ENCODE peak calls at places on chromosomes 7 and 10, in five cellular contexts. N is OCI-LY7, J is HCT116, P is GM23338, O is SK-N-SH. D is an unnamed sample.
A peak's percentile ranks its signal among the peaks of the same experiment; 100 is the strongest.

GRCh38 chr7:134632937-134633540 is 13.6 kb upstream of the BPGM start:
- DNase-seq in N (peak; percentile 61), J (peak; percentile 51), P (peak; percentile 76), O (peak; percentile 34), D (peak; percentile 45)

GRCh38 chr10:86942441-86943315 is 14.7 kb downstream of the MMRN2 start:
- DNase-seq in N (no peak), J (no peak), P (peak; percentile 77), O (no peak), D (no peak)

GRCh38 chr7:36506820-36507219 is 117.2 kb downstream of the ANLN start:
- DNase-seq in N (no peak), J (peak; percentile 23), P (no peak), O (no peak), D (no peak)

GRCh38 chr7:136064098-136064497 is 86.9 kb upstream of the MTPN start:
- DNase-seq in N (no peak), J (no peak), P (no peak), O (no peak), D (no peak)

GRCh38 chr7:53800746-53801145 is 741.4 kb upstream of the VSTM2A start:
- DNase-seq in N (no peak), J (no peak), P (no peak), O (no peak), D (no peak)

GRCh38 chr10:11775412-11775811 is 33.2 kb downstream of the ECHDC3 start:
- DNase-seq in N (no peak), J (no peak), P (no peak), O (no peak), D (no peak)

GRCh38 chr7:395643-396042 is 105.7 kb downstream of the FOXL3 start:
- DNase-seq in N (no peak), J (no peak), P (no peak), O (no peak), D (no peak)

GRCh38 chr10:126729314-126729871 is 58.9 kb upstream of the C10orf90 start:
- DNase-seq in N (no peak), J (no peak), P (peak; percentile 2), O (no peak), D (no peak)

GRCh38 chr10:31604141-31604540 is 285.1 kb downstream of the ZEB1 start:
- DNase-seq in N (no peak), J (no peak), P (peak; percentile 24), O (no peak), D (peak; percentile 21)

GRCh38 chr7:121081327-121081936 is 92.9 kb downstream of the CPED1 start:
- DNase-seq in N (peak; percentile 51), J (peak; percentile 44), P (peak; percentile 70), O (peak; percentile 45), D (peak; percentile 60)

GRCh38 chr10:72639441-72639873 is 13.6 kb upstream of the MICU1 start:
- DNase-seq in N (no peak), J (no peak), P (no peak), O (no peak), D (no peak)

GRCh38 chr7:137169282-137169698 is 174.2 kb downstream of the PTN start:
- DNase-seq in N (peak; percentile 3), J (no peak), P (peak; percentile 88), O (peak; percentile 83), D (peak; percentile 85)

GRCh38 chr7:136339464-136339863 is 362.3 kb upstream of the MTPN start:
- DNase-seq in N (no peak), J (no peak), P (no peak), O (no peak), D (no peak)

GRCh38 chr10:69929575-69929974 is 123.1 kb upstream of the MACROH2A2 start:
- DNase-seq in N (no peak), J (no peak), P (peak; percentile 36), O (no peak), D (no peak)

GRCh38 chr7:38798552-38799267 is 110.3 kb downstream of the VPS41 start:
- DNase-seq in N (no peak), J (no peak), P (peak; percentile 91), O (no peak), D (no peak)

GRCh38 chr10:60846173-60846572 is 67.9 kb downstream of the CDK1 start:
- DNase-seq in N (no peak), J (peak; percentile 15), P (peak; percentile 35), O (no peak), D (no peak)

GRCh38 chr10:44333511-44333910 is 51.4 kb downstream of the CXCL12 start:
- DNase-seq in N (no peak), J (no peak), P (no peak), O (no peak), D (no peak)

GRCh38 chr7:137006293-137006692 is 137.8 kb downstream of the CHRM2 start:
- DNase-seq in N (no peak), J (no peak), P (no peak), O (no peak), D (no peak)

GRCh38 chr7:98619450-98620321 is 2.6 kb downstream of the NPTX2 start:
- DNase-seq in N (no peak), J (no peak), P (peak; percentile 66), O (peak; percentile 33), D (peak; percentile 21)

GRCh38 chr10:44427479-44427878 is 42.6 kb upstream of the CXCL12 start:
- DNase-seq in N (no peak), J (no peak), P (no peak), O (no peak), D (no peak)

GRCh38 chr10:126584836-126585235 is 85.7 kb downstream of the C10orf90 start:
- DNase-seq in N (no peak), J (no peak), P (no peak), O (no peak), D (no peak)

GRCh38 chr10:11265486-11265885 is 247.8 kb downstream of the CELF2 start:
- DNase-seq in N (no peak), J (no peak), P (no peak), O (no peak), D (no peak)

GRCh38 chr7:45240187-45240776 is 82.7 kb downstream of the RAMP3 start:
- DNase-seq in N (no peak), J (no peak), P (no peak), O (no peak), D (no peak)

GRCh38 chr10:60513281-60513680 is 123.6 kb upstream of the ANK3 start:
- DNase-seq in N (peak; percentile 13), J (no peak), P (no peak), O (no peak), D (no peak)

GRCh38 chr10:24723386-24723787 is 300 bp downstream of the ARHGAP21 start:
- DNase-seq in N (peak; percentile 54), J (no peak), P (no peak), O (peak; percentile 76), D (no peak)

GRCh38 chr7:94391716-94392390 is 2.8 kb upstream of the COL1A2 start:
- DNase-seq in N (no peak), J (no peak), P (peak; percentile 66), O (peak; percentile 36), D (peak; percentile 51)

GRCh38 chr10:130017010-130017630 is 53.0 kb upstream of the EBF3 start:
- DNase-seq in N (no peak), J (no peak), P (no peak), O (no peak), D (no peak)

GRCh38 chr7:27677912-27678612 is 15.4 kb upstream of the HIBADH start:
- DNase-seq in N (no peak), J (peak; percentile 87), P (no peak), O (no peak), D (peak; percentile 76)

GRCh38 chr10:131187274-131187673 is 124.2 kb downstream of the TCERG1L start:
- DNase-seq in N (no peak), J (no peak), P (no peak), O (no peak), D (no peak)

GRCh38 chr7:84532196-84532595 is 337.6 kb upstream of the SEMA3A start:
- DNase-seq in N (no peak), J (no peak), P (peak; percentile 53), O (no peak), D (no peak)

GRCh38 chr10:74963549-74963948 is 137.1 kb downstream of the KAT6B start:
- DNase-seq in N (no peak), J (no peak), P (no peak), O (no peak), D (no peak)

GRCh38 chr7:42137431-42137830 is 99.6 kb downstream of the GLI3 start:
- DNase-seq in N (no peak), J (no peak), P (no peak), O (no peak), D (no peak)
- H4K20me1 ChIP-seq in N (no peaks in the 10 kb centered on the region), J (no peaks in the 10 kb centered on the region), P (no peaks in the 10 kb centered on the region), O (no peaks in the 10 kb centered on the region), D (peaks cover 2% of the 10 kb centered on the region)

GRCh38 chr10:20871970-20872369 is 25.1 kb downstream of the NEBL start:
- DNase-seq in N (no peak), J (no peak), P (peak; percentile 22), O (no peak), D (no peak)
- TF ChIP-seq EZH2phosphoT487 in N (no peak), J (no peak), P (no peak), O (no peak), D (no peak)

DNA sequence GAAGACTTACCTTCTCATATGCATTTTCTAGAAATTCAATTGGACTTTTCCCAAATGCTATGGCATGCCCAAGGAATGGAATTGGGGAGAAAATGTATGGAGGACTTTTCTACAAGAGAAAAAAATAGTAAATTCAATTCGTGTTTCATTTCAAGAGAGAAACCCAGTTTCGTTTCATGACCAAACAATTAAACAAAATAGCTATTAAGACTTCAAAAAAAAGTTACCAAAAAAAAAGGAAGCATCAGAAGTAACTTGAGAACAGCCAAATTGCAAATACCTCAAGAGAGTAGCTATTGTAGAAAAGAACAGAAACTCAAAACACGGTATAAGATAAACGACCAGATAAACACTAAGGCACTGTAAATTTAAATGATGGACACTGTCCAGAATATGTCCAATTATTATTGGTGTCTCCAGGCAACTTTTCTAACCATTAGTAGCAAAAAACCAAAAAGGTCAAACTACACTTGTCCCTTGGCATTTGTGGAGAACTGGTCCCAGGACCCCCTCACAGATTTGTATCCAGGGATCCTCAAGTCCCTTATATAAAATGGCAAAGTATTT is 2.4 kb downstream of the CYP51A1 start:
- DNase-seq in N (peak; percentile 8), J (no peak), P (no peak), O (no peak), D (no peak)
- H3K27ac ChIP-seq in N (no peak overlapping the region), J (no peak overlapping the region), P (no peak overlapping the region), O (no peak overlapping the region), D (no peak overlapping the region)

DNA sequence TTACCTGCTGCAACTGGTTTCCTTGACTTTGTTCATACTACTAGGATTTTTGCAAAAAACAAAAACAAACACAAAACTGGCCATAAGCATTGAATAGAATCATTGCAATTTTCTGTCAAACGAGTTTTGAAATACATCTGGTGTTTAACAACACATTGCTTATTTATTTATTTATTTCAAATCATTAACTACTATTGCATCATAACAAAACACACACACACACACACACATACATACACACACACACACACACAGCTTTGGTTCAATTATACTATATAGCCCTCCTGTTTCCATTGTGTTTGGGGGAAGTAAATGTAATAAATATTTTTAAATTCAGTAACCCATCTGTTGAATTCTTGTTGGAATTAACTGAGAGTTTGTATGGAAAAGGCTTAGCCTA is 43.8 kb downstream of the NRG3 start:
- DNase-seq in N (no peak), J (no peak), P (no peak), O (no peak), D (no peak)
- H4K20me1 ChIP-seq in N (no peaks in the 10 kb centered on the region), J (no peaks in the 10 kb centered on the region), P (no peaks in the 10 kb centered on the region), O (no peaks in the 10 kb centered on the region), D (no peaks in the 10 kb centered on the region)

DNA sequence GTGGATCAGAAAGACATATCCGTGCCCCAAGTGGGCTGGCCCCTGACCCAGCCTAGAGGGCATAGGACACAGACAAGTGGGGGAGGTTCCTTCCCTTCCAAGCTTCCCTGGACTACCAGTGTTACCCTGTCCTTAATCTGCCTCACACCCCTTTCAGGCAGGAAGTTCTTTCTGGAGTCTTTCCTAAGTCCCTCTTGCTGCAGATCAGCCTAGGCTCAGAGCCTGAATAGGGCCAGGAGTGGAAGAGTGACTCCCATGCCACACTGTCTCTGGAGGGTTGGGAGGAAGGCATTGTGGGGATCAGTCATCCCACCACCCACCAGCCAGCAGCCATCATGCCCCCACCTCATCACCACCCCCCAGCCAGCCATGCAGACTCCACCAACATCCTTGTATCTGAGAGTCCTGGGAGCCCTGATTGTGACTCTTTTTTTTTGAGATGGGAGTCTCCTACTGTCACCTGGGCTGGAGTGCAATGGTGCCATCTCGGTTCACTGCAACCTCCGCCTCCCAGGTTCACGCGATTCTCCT is 22.6 kb downstream of the POLL start:
- DNase-seq in N (no peak), J (no peak), P (no peak), O (no peak), D (no peak)
- TF ChIP-seq EZH2phosphoT487 in N (no peak), J (no peak), P (no peak), O (no peak), D (no peak)